ENCODE peak calls at places on chromosomes 1 and 21, in nine cellular contexts. L, Y, N, V, U, Q, X, B and Z are unnamed samples.

GRCh38 chr21:27213328-27213727 is 246.4 kb upstream of the ADAMTS5 start:
- DNase-seq in L (no peak), Y (no peak), N (no peak), V (no peak), U (no peak), Q (no peak), X (no peak), B (no peak), Z (no peak)

GRCh38 chr21:45257673-45258341 is 29.9 kb downstream of the POFUT2 start:
- DNase-seq in L (no peak), Y (no peak), N (no peak), V (no peak), U (no peak), Q (no peak), X (peak), B (no peak), Z (no peak)

GRCh38 chr1:34164510-34165381 is at the start of gene CSMD2:
- DNase-seq in L (no peak), Y (peak), N (no peak), V (no peak), U (no peak), Q (no peak), X (no peak), B (peak), Z (peak)

GRCh38 chr1:231037585-231038517 is 2.2 kb downstream of the FAM89A start:
- DNase-seq in L (no peak), Y (no peak), N (no peak), V (no peak), U (no peak), Q (no peak), X (no peak), B (no peak), Z (no peak)

GRCh38 chr21:38773108-38774061 is 32.3 kb upstream of the ETS2 start:
- DNase-seq in L (no peak), Y (peak), N (no peak), V (no peak), U (no peak), Q (no peak), X (no peak), B (no peak), Z (no peak)

GRCh38 chr21:39463308-39463707 is 11.5 kb downstream of the SH3BGR start:
- DNase-seq in L (no peak), Y (no peak), N (no peak), V (no peak), U (no peak), Q (no peak), X (no peak), B (no peak), Z (no peak)

GRCh38 chr1:171110485-171111340 is 20.0 kb downstream of the FMO3 start:
- DNase-seq in L (no peak), Y (no peak), N (no peak), V (no peak), U (no peak), Q (no peak), X (no peak), B (no peak), Z (no peak)

GRCh38 chr1:245475116-245475515 is 320.3 kb downstream of the KIF26B start:
- DNase-seq in L (no peak), Y (no peak), N (no peak), V (no peak), U (no peak), Q (no peak), X (no peak), B (no peak), Z (no peak)

GRCh38 chr1:213761845-213762407 is 225.8 kb upstream of the PROX1 start:
- DNase-seq in L (no peak), Y (peak), N (peak), V (no peak), U (peak), Q (no peak), X (no peak), B (no peak), Z (no peak)

GRCh38 chr1:200731654-200732332 is 6.9 kb upstream of the CAMSAP2 start:
- DNase-seq in L (no peak), Y (no peak), N (no peak), V (no peak), U (no peak), Q (no peak), X (no peak), B (no peak), Z (no peak)

GRCh38 chr1:91608876-91609275 is 108.2 kb downstream of the CDC7 start:
- DNase-seq in L (no peak), Y (no peak), N (no peak), V (no peak), U (no peak), Q (no peak), X (no peak), B (no peak), Z (no peak)

GRCh38 chr1:18299441-18300338 is 181.0 kb upstream of the KLHDC7A start:
- DNase-seq in L (peak), Y (peak), N (no peak), V (no peak), U (peak), Q (peak), X (no peak), B (peak), Z (peak)

GRCh38 chr1:151494741-151495281 is 16.4 kb upstream of the CGN start:
- DNase-seq in L (no peak), Y (peak), N (no peak), V (no peak), U (no peak), Q (no peak), X (no peak), B (peak), Z (no peak)

GRCh38 chr1:226001088-226001487 is 1.9 kb upstream of the SDE2 start:
- DNase-seq in L (no peak), Y (no peak), N (no peak), V (no peak), U (no peak), Q (no peak), X (no peak), B (no peak), Z (no peak)

GRCh38 chr1:228783415-228784045 is 48.3 kb downstream of the RHOU start:
- DNase-seq in L (no peak), Y (no peak), N (no peak), V (no peak), U (no peak), Q (no peak), X (no peak), B (no peak), Z (no peak)

GRCh38 chr1:81377406-81377805 is 423.3 kb upstream of the ADGRL2 start:
- DNase-seq in L (no peak), Y (no peak), N (no peak), V (no peak), U (no peak), Q (no peak), X (no peak), B (no peak), Z (no peak)